ENCODE peak calls at places on chromosome 22, in five cellular contexts. A, D, P, H and C are unnamed samples.

GRCh38 chr22:37498289-37498909 is 12.2 kb upstream of the MFNG start:
- ATAC-seq in A (no peak), D (peak), P (peak), H (peak), C (no peak)

GRCh38 chr22:31439805-31440204 is 40.4 kb downstream of the DRG1 start:
- ATAC-seq in A (peak), D (no peak), P (no peak), H (no peak), C (no peak)

GRCh38 chr22:31839986-31840385 is 86.2 kb downstream of the DEPDC5 start:
- ATAC-seq in A (no peak), D (no peak), P (no peak), H (no peak), C (no peak)

GRCh38 chr22:23850136-23850611 is 7.5 kb upstream of the SLC2A11 start:
- ATAC-seq in A (peak), D (no peak), P (peak), H (peak), C (no peak)

GRCh38 chr22:25069758-25070461 is 117.4 kb downstream of the KIAA1671 start:
- ATAC-seq in A (no peak), D (no peak), P (peak), H (peak), C (peak)

GRCh38 chr22:36143066-36143815 is 17.3 kb downstream of the APOL3 start:
- ATAC-seq in A (no peak), D (no peak), P (peak), H (no peak), C (no peak)

GRCh38 chr22:37803195-37803635 is 4.5 kb upstream of the GCAT start:
- ATAC-seq in A (no peak), D (no peak), P (peak), H (no peak), C (no peak)

GRCh38 chr22:42202669-42203068 is 67.8 kb downstream of the TCF20 start:
- ATAC-seq in A (no peak), D (no peak), P (no peak), H (no peak), C (no peak)

GRCh38 chr22:42754658-42755057 is 34.0 kb upstream of the A4GALT start:
- ATAC-seq in A (peak), D (peak), P (peak), H (no peak), C (peak)

GRCh38 chr22:32511776-32512175 is 37.2 kb downstream of the FBXO7 start:
- ATAC-seq in A (no peak), D (no peak), P (peak), H (no peak), C (no peak)

GRCh38 chr22:30375312-30375849 is 11.8 kb downstream of the RNF215 start:
- ATAC-seq in A (no peak), D (no peak), P (no peak), H (no peak), C (no peak)

GRCh38 chr22:31508536-31508935 is 12.2 kb downstream of the SFI1 start:
- ATAC-seq in A (no peak), D (no peak), P (no peak), H (no peak), C (no peak)

GRCh38 chr22:31616315-31616980 is 45.6 kb downstream of the PISD start:
- ATAC-seq in A (no peak), D (peak), P (peak), H (peak), C (peak)

GRCh38 chr22:32557424-32557823 is 82.8 kb downstream of the FBXO7 start:
- ATAC-seq in A (no peak), D (no peak), P (no peak), H (no peak), C (no peak)

GRCh38 chr22:44186737-44187136 is 6.0 kb downstream of the PARVG start:
- ATAC-seq in A (no peak), D (no peak), P (no peak), H (no peak), C (no peak)

GRCh38 chr22:41177626-41178424 is 27.3 kb upstream of the L3MBTL2 start:
- ATAC-seq in A (no peak), D (no peak), P (peak), H (no peak), C (peak)

GRCh38 chr22:41178425-41178975 is 26.6 kb upstream of the L3MBTL2 start:
- ATAC-seq in A (no peak), D (no peak), P (peak), H (no peak), C (peak)

GRCh38 chr22:41180926-41181325 is 24.2 kb upstream of the L3MBTL2 start:
- ATAC-seq in A (no peak), D (no peak), P (no peak), H (no peak), C (no peak)

GRCh38 chr22:41184679-41185078 is 20.4 kb upstream of the L3MBTL2 start:
- ATAC-seq in A (no peak), D (no peak), P (no peak), H (no peak), C (no peak)

DNA sequence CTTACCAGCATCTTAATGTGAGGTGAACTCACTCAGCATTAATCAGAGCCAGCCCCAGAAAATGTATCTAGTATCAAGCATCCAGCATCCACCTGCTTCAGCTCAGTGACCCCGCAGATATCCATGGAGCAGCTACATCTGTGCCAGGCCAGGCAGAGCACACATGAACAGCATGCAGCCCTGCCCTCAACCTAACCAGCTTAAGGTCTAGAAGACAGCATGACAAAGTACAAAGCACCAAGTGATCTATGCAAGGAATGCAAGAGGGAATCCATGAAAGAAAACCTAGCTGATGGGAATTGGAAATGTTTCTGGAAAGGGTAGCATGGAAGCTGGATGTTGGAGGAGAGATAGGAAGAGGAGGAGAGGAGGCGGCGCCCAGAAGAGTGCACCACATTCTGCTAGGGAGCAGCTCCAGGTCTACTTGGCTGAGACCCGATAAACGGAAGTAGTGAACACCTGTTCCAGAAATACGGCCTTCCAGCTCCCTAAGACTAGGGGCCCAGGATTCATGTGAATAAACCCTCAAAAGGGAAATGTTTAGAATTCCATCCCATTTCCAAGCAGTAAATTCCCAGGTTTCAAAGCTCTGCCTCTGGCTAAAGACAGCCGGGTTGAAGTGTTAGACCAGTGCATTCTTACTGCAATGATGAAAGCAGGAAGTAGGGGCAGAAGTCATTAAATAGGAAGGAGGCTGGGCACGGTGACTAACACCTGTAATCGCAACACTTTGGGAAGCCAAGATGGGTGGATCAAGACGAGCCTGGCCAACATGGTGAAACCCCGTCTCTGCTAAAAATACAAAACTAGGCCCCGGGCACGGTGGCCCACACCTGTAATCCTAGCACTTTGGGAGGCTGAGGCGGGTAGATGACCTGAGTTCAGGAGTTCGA is 23.5 kb upstream of the L3MBTL2 start:
- ATAC-seq in A (no peak), D (peak), P (peak), H (no peak), C (peak)
- TF ChIP-seq POLR2A in A (no peak), D (no peak), P (no peak), H (no peak), C (no peak)

GRCh38 chr22:17064498-17065100 is 20.2 kb upstream of the IL17RA start:
- ATAC-seq in A (no peak), D (no peak), P (no peak), H (no peak), C (no peak)

GRCh38 chr22:17057959-17058814 is 26.6 kb upstream of the IL17RA start:
- ATAC-seq in A (peak), D (peak), P (peak), H (peak), C (peak)

GRCh38 chr22:17060126-17060525 is 24.7 kb upstream of the IL17RA start:
- ATAC-seq in A (no peak), D (no peak), P (no peak), H (no peak), C (no peak)

GRCh38 chr22:17065433-17065832 is 19.4 kb upstream of the IL17RA start:
- ATAC-seq in A (no peak), D (no peak), P (no peak), H (no peak), C (no peak)

GRCh38 chr22:17063372-17064106 is 21.3 kb upstream of the IL17RA start:
- ATAC-seq in A (peak), D (no peak), P (peak), H (no peak), C (peak)
- TF ChIP-seq POLR2A in A (no peak), D (no peak), P (no peak), H (no peak), C (no peak)

GRCh38 chr22:46453006-46453828 is 84.2 kb downstream of the CELSR1 start:
- ATAC-seq in A (peak), D (no peak), P (peak), H (no peak), C (no peak)
- TF ChIP-seq POLR2A in A (no peak), D (no peak), P (no peak), H (no peak), C (no peak)

GRCh38 chr22:26837784-26838520 is 180.6 kb downstream of the MIAT start:
- ATAC-seq in A (peak), D (no peak), P (no peak), H (no peak), C (no peak)

GRCh38 chr22:26835023-26835422 is 177.6 kb downstream of the MIAT start:
- ATAC-seq in A (no peak), D (no peak), P (no peak), H (no peak), C (no peak)

DNA sequence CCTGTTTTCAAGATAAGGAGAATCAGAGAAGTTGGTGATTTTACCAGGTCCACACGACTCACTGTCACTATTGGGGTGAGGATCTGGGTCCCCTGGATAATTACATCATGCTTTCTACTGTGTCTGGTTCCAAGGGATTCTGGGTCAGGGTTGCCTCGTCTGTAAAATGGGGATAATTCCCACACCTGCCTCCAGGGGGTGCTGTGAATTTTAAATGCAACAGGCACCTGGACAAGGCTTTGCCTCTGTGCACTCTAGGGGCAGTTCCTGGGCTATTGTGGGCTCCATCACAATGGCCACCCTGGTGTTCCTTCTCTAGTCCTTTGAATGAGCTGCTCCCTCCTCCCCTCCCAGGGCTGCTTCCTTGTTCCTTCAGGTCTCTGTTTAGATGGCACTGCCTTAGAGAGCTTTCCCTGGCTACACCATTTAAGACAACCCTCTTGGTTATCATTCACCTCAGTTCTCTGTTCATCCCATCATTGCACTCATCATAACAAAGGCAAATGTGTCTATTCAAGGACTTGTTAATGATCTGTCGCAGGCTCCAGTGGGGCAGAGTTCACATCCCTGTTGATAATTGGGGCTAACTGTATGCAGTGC is 178.6 kb downstream of the MIAT start:
- ATAC-seq in A (no peak), D (peak), P (peak), H (peak), C (no peak)
- TF ChIP-seq POLR2A in A (no peak), D (no peak), P (no peak), H (no peak), C (no peak)

GRCh38 chr22:49440931-49441330 is 386.7 kb downstream of the BRD1 start:
- ATAC-seq in A (no peak), D (no peak), P (no peak), H (no peak), C (no peak)

GRCh38 chr22:49447837-49448236 is 379.8 kb downstream of the BRD1 start:
- ATAC-seq in A (no peak), D (no peak), P (no peak), H (no peak), C (no peak)

GRCh38 chr22:49448546-49448945 is 379.1 kb downstream of the BRD1 start:
- ATAC-seq in A (no peak), D (no peak), P (no peak), H (no peak), C (no peak)

GRCh38 chr22:49446145-49446758 is 381.4 kb downstream of the BRD1 start:
- ATAC-seq in A (no peak), D (no peak), P (no peak), H (no peak), C (no peak)

DNA sequence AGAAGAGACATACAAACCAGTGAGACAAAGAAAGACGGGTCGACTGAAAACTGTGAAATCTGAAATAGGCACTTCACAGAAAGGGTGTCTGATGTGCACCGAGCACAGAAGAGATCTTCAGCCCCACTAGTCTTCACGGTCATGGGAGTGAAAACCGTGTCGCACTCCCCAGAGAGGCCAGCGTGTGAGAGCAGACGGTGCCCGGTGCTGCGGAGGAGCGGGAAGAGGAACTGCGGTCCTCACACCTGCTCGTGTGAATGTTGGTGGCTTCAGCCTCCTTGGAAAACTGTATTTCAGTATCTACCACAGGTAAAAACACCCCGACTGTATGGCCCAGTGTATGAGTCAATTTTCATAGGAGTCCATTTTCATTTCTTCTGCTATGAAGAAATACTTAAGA is 382.9 kb downstream of the BRD1 start:
- ATAC-seq in A (no peak), D (no peak), P (no peak), H (no peak), C (no peak)
- TF ChIP-seq POLR2A in A (no peak), D (no peak), P (no peak), H (no peak), C (no peak)

DNA sequence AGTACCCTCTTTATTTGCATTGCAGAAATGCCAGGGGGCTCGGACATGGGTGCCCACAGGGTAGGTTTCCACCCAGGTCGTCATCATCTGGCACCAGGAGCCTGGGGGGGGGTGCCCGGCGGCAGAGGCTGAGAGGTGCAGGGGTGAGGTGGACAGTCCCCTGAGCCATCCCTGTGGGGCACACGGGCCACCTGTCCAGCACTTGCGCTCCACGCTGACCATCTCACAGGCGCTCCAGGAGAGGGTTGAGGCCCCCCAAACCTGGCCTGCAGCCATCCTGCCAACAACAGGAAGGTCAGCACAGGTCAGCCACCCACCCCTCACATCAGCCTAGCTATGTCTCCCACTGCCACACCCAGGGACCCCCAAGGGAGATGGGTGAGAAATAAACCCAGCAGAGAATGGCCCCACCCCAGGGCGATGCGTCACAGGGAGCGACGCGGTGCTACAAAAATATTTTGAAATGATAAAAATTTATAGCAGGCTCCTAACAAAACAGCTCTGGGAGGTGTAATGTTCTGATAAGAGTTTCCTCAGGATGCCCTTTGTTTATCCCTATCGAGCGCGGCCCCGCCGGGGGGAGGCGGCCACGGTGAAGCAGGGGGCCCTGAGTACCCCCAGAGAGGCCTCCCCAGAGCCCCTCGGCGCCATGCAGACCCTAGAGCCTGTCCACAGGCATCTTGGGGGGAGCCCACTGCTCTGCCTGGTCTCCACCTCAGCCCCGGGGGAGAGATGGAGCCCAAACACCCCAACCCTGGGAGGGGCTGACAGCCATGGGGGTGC is 21.0 kb upstream of the GNB1L start:
- ATAC-seq in A (no peak), D (no peak), P (no peak), H (no peak), C (no peak)
- TF ChIP-seq POLR2A in A (no peak), D (no peak), P (no peak), H (no peak), C (no peak)

GRCh38 chr22:20782083-20782482 is 8.2 kb downstream of the SERPIND1 start:
- ATAC-seq in A (no peak), D (no peak), P (no peak), H (no peak), C (no peak)

GRCh38 chr22:20779813-20780148 is 5.9 kb downstream of the SERPIND1 start:
- ATAC-seq in A (no peak), D (no peak), P (no peak), H (no peak), C (no peak)

GRCh38 chr22:20783300-20783673 is 9.4 kb downstream of the SERPIND1 start:
- ATAC-seq in A (no peak), D (no peak), P (no peak), H (no peak), C (no peak)

GRCh38 chr22:20782601-20783299 is 8.8 kb downstream of the SERPIND1 start:
- ATAC-seq in A (no peak), D (no peak), P (no peak), H (no peak), C (no peak)

GRCh38 chr22:20781272-20781990 is 7.5 kb downstream of the SERPIND1 start:
- ATAC-seq in A (no peak), D (no peak), P (peak), H (no peak), C (no peak)
- TF ChIP-seq POLR2A in A (no peak), D (no peak), P (no peak), H (no peak), C (no peak)

DNA sequence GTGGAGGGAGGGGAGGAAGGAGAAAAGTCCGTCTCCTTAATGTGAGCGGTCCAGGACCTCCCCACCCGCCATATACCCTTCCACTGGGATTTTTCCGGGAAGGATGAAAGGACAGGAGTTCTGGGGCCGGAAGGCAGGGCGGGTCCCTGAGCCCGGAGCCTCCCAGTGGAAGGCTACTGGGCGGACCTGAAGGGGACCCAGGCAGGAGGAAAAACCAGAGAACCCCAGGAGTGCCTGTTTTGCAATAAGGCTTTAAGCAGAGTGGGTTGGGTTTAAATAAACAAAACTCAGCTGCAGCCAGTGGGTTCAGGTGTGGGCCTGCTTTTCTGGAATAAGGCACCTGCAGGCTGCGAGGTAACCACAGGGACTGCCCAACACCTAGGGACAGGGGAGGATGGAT is 1.7 kb upstream of the CELSR1 start:
- ATAC-seq in A (no peak), D (no peak), P (no peak), H (no peak), C (no peak)
- TF ChIP-seq POLR2A in A (no peak), D (no peak), P (no peak), H (no peak), C (no peak)

GRCh38 chr22:27919222-27919942 is at the start of gene PITPNB:
- ATAC-seq in A (peak), D (peak), P (peak), H (peak), C (peak)
- TF ChIP-seq POLR2A in A (peak), D (peak), P (peak), H (peak), C (peak)